ENCODE peak calls at places on chromosomes 6 and 20, in six cellular contexts. Z is cardiac muscle cell; F is GM23338; X is heart left ventricle; V is CD8-positive, alpha-beta T cell; G is CD4-positive, CD25-positive, alpha-beta regulatory T cell. J is an unnamed sample.

GRCh38 chr6:40629463-40629862 is 42.3 kb upstream of the LRFN2 start:
- DNase-seq in Z (no peak), F (no peak), X (no peak), V (no peak), G (no peak), J (no peak)

GRCh38 chr20:63125893-63126601 is 89.9 kb downstream of the YTHDF1 start:
- DNase-seq in Z (no peak), F (no peak), X (peak), V (no peak), G (no peak), J (no peak)

GRCh38 chr6:154247119-154247814 is 109.3 kb downstream of the IPCEF1 start:
- DNase-seq in Z (no peak), F (peak), X (no peak), V (no peak), G (peak), J (no peak)

GRCh38 chr6:29005183-29005885 is at the start of gene ZNF311:
- DNase-seq in Z (peak), F (peak), X (no peak), V (peak), G (no peak), J (no peak)

GRCh38 chr6:5570641-5571040 is 309.3 kb downstream of the FARS2 start:
- DNase-seq in Z (no peak), F (no peak), X (no peak), V (no peak), G (no peak), J (no peak)

GRCh38 chr6:90720404-90720803 is 133.5 kb upstream of the MAP3K7 start:
- DNase-seq in Z (no peak), F (no peak), X (no peak), V (no peak), G (no peak), J (no peak)

GRCh38 chr20:3374296-3374695 is 33.2 kb downstream of the DNAAF9 start:
- DNase-seq in Z (no peak), F (no peak), X (no peak), V (no peak), G (no peak), J (no peak)

GRCh38 chr20:3749087-3749688 is 16.7 kb downstream of the HSPA12B start:
- DNase-seq in Z (no peak), F (no peak), X (no peak), V (no peak), G (no peak), J (no peak)

DNA sequence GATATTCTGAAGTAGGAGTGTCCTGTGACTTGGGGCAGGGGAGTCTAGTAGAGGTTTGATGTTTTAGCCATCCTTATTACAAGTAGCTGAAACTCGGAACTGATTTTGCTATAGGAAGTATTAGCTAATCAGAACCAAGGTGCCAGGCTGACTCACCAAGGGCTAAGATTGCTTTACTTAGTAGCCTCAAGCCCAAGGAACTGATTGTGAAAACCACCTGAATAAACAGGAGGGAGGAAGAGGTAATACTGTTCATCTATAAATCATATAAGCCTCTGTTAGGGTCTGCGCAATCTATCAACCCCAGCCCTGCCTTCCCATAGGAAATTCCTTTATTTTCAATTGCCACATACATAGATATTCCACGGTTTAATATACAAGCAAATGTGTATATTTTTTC is 54.4 kb downstream of the GNAS start:
- DNase-seq in Z (peak), F (no peak), X (no peak), V (no peak), G (no peak), J (no peak)
- H3K27ac ChIP-seq in Z (peak), F (peak), X (peak), V (no peak), G (peak), J (peak)

GRCh38 chr6:137698636-137699035 is 168.4 kb upstream of the TNFAIP3 start:
- DNase-seq in Z (peak), F (no peak), X (no peak), V (no peak), G (no peak), J (no peak)
- H3K27ac ChIP-seq in Z (peak), F (no peak), X (peak), V (no peak), G (no peak), J (peak)

DNA sequence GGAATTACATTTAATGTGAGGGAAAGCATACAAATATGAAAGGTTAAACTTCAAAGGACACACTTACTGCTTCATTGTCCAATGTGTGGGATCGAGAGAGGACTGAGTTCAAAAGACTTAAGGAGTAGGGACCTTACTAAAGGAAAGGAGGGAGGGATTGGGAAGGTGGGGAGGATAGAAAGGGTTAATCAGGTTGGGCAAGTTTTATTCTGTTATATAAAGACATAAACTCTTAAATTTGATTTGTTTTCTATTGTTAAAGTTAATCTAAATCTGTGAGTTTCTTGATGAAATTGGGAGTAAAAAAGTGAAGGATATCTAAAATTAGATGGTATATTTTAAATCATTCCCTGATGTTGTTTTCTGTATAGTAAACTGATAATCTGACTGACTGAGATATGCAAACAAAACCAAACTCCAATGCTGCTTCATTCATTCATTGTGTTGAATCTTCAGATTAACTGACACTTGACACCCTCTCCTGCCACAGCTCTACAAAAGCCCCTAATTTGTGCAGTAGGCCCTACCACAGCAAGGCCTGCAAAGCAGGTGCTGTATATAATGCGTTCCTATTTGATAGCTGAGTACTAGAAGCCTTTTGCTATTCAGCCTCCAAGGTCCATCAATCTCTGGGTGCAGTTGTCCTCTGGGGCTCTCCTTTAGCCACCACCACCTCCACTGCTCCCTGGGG is 1.3 kb upstream of the UBE2J1 start:
- DNase-seq in Z (no peak), F (no peak), X (no peak), V (no peak), G (no peak), J (no peak)
- H3K27ac ChIP-seq in Z (no peak), F (no peak), X (peak), V (no peak), G (peak), J (no peak)

GRCh38 chr6:35786272-35786671 is 5.5 kb downstream of the CLPSL1 start:
- DNase-seq in Z (no peak), F (no peak), X (no peak), V (no peak), G (no peak), J (no peak)

GRCh38 chr6:35780719-35781118 is at the start of gene CLPSL1:
- DNase-seq in Z (no peak), F (no peak), X (no peak), V (no peak), G (no peak), J (no peak)

GRCh38 chr6:35781290-35781689 is 471 bp downstream of the CLPSL1 start:
- DNase-seq in Z (no peak), F (no peak), X (no peak), V (no peak), G (no peak), J (no peak)

GRCh38 chr6:35778437-35778836 is 2.0 kb downstream of the CLPSL2 start:
- DNase-seq in Z (no peak), F (no peak), X (no peak), V (no peak), G (no peak), J (no peak)

GRCh38 chr6:35782424-35782823 is 1.6 kb downstream of the CLPSL1 start:
- DNase-seq in Z (no peak), F (no peak), X (no peak), V (no peak), G (no peak), J (no peak)
- H3K27ac ChIP-seq in Z (no peak), F (no peak), X (no peak), V (no peak), G (no peak), J (no peak)

GRCh38 chr20:47276856-47277541 is 79.5 kb downstream of the ZMYND8 start:
- DNase-seq in Z (peak), F (no peak), X (peak), V (no peak), G (no peak), J (no peak)
- H3K27ac ChIP-seq in Z (no peak), F (peak), X (peak), V (no peak), G (no peak), J (peak)

DNA sequence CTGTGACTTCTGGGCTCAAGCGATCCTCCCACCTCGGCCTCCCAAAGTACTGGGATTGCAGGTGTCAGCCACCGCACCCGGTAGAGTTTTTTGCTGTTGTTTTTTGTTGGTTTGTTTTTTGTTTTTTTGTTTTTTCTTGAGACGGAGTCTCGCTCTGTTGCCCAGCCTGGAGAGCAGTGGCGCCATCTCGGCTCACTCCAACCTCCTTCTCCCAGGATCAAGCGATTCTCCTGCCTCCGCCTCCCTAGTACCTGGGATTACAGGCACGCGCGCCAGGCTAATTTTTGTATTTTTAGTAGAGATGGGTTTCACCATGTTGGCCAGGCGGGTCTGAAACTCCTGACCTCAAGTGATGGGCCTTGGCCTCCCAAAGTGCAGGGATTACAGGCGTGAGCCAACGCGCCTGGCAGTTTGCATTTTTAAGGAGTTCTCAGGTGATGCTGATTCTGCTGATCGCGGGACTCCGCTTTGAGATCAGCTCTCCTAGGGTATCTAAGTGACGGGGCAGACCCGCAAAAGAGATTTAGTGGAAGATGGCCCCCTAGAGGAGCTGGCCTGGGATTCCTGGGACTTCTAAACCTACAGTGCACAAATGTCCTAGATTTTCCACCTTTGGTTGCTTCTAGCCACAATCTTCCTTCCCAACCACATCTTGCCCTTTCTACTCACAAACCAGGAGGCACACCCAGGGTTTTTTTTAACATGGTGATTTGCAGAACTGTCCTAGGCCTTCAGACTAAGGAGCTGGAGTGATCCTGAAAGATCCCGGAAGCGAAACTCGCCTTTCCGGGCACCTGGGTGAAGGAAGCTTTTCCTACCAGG is 45.2 kb downstream of the DPPA5 start:
- DNase-seq in Z (peak), F (peak), X (no peak), V (no peak), G (no peak), J (no peak)
- H3K27ac ChIP-seq in Z (no peak), F (no peak), X (no peak), V (no peak), G (no peak), J (no peak)

GRCh38 chr6:143543435-143543834 is 31.9 kb upstream of the FUCA2 start:
- DNase-seq in Z (no peak), F (no peak), X (no peak), V (no peak), G (no peak), J (no peak)

GRCh38 chr6:143540192-143540591 is 28.7 kb upstream of the FUCA2 start:
- DNase-seq in Z (no peak), F (no peak), X (no peak), V (no peak), G (no peak), J (no peak)

GRCh38 chr6:143544019-143544681 is 32.6 kb upstream of the FUCA2 start:
- DNase-seq in Z (no peak), F (peak), X (no peak), V (no peak), G (no peak), J (no peak)

GRCh38 chr6:143545165-143545564 is 33.6 kb upstream of the FUCA2 start:
- DNase-seq in Z (no peak), F (no peak), X (no peak), V (no peak), G (no peak), J (no peak)

GRCh38 chr6:143542915-143543314 is 31.4 kb upstream of the FUCA2 start:
- DNase-seq in Z (no peak), F (no peak), X (no peak), V (no peak), G (peak), J (no peak)
- H3K27ac ChIP-seq in Z (no peak), F (no peak), X (no peak), V (no peak), G (peak), J (no peak)

J was measured in caudate nucleus.